ENCODE peak calls at places on chromosomes 12 and 14, in seven cellular contexts. E, X, Y, W, S, F and R are unnamed samples. For H3K79me2, the result is how much of the 10 kb centered on the place peaks cover.

GRCh38 chr12:80837342-80837978 is 100.3 kb downstream of the LIN7A start:
- DNase-seq in E (peak), X (peak), Y (peak), W (peak), S (peak), F (peak), R (peak)

GRCh38 chr12:128971802-128972201 is 118.5 kb downstream of the GLT1D1 start:
- DNase-seq in E (peak), X (no peak), Y (no peak), W (no peak), S (no peak), F (peak), R (peak)

GRCh38 chr12:3967556-3968160 is 94.5 kb upstream of the PARP11 start:
- DNase-seq in E (no peak), X (peak), Y (no peak), W (no peak), S (no peak), F (no peak), R (peak)

GRCh38 chr12:3520168-3520567 is 29.2 kb downstream of the PRMT8 start:
- DNase-seq in E (no peak), X (no peak), Y (no peak), W (no peak), S (no peak), F (no peak), R (no peak)

GRCh38 chr14:51367600-51367931 is 127.5 kb downstream of the TMX1 start:
- DNase-seq in E (no peak), X (no peak), Y (no peak), W (peak), S (no peak), F (no peak), R (no peak)

GRCh38 chr14:36657409-36658090 is 4.1 kb upstream of the PAX9 start:
- DNase-seq in E (peak), X (peak), Y (no peak), W (peak), S (no peak), F (no peak), R (peak)

GRCh38 chr12:99553461-99553860 is 94.1 kb upstream of the GARIN6 start:
- DNase-seq in E (no peak), X (no peak), Y (no peak), W (no peak), S (no peak), F (no peak), R (no peak)

GRCh38 chr14:105364100-105364708 is 34.1 kb upstream of the TEX22 start:
- DNase-seq in E (no peak), X (no peak), Y (no peak), W (peak), S (no peak), F (no peak), R (no peak)

GRCh38 chr14:90740081-90740480 is 76.1 kb downstream of the TTC7B start:
- DNase-seq in E (no peak), X (no peak), Y (no peak), W (no peak), S (no peak), F (no peak), R (no peak)

GRCh38 chr14:101473045-101473729 is 88.1 kb upstream of the DIO3 start:
- DNase-seq in E (no peak), X (no peak), Y (no peak), W (no peak), S (no peak), F (no peak), R (peak)

GRCh38 chr14:105212541-105213305 is 31.6 kb upstream of the NUDT14 start:
- DNase-seq in E (no peak), X (no peak), Y (no peak), W (no peak), S (no peak), F (no peak), R (no peak)

GRCh38 chr12:127712561-127712960 is 554.4 kb upstream of the TMEM132C start:
- DNase-seq in E (no peak), X (no peak), Y (no peak), W (no peak), S (no peak), F (no peak), R (no peak)

GRCh38 chr12:127716181-127716580 is 550.8 kb upstream of the TMEM132C start:
- DNase-seq in E (no peak), X (no peak), Y (no peak), W (no peak), S (no peak), F (no peak), R (no peak)

GRCh38 chr12:127711108-127711507 is 555.9 kb upstream of the TMEM132C start:
- DNase-seq in E (peak), X (no peak), Y (no peak), W (peak), S (no peak), F (no peak), R (peak)
- TF ChIP-seq EZH2phosphoT487 in E (no peak), X (no peak), Y (no peak), W (no peak), S (no peak), F (no peak), R (no peak)

GRCh38 chr14:95410838-95411237 is 91.1 kb upstream of the CLMN start:
- DNase-seq in E (no peak), X (no peak), Y (no peak), W (no peak), S (no peak), F (no peak), R (no peak)
- H3K79me2 ChIP-seq in E (under half), X (under half), Y (under half), W (under half), S (under half), F (under half), R (under half)

DNA sequence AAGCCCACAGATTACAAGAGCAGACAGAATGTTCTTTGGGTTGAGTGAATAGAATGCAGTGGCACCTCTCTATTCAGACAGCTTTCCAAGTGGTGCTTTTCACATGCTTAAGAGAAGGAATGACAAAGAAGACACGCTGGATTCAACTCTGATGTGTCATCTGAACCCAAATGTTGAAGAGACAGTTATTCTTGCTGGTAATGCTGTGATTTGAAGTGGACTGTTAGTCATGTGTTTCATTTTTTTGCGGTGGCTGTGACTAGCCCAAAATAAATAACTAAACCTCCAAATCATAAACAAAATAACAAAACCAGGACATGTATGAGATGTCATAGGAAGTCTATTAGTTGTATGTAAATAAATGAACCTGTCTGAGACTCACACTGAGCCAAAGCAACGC is 391.8 kb upstream of the PRICKLE1 start:
- DNase-seq in E (peak), X (no peak), Y (no peak), W (peak), S (no peak), F (no peak), R (peak)
- TF ChIP-seq EZH2phosphoT487 in E (no peak), X (no peak), Y (no peak), W (peak), S (no peak), F (no peak), R (no peak)

GRCh38 chr12:27296674-27297073 is 36.0 kb upstream of the BMAL2 start:
- DNase-seq in E (no peak), X (no peak), Y (no peak), W (no peak), S (no peak), F (no peak), R (no peak)

GRCh38 chr12:27303139-27304111 is 29.2 kb upstream of the BMAL2 start:
- DNase-seq in E (no peak), X (no peak), Y (no peak), W (no peak), S (no peak), F (no peak), R (no peak)

GRCh38 chr12:27297576-27297975 is 35.1 kb upstream of the BMAL2 start:
- DNase-seq in E (no peak), X (no peak), Y (no peak), W (no peak), S (no peak), F (no peak), R (no peak)

GRCh38 chr12:27299102-27299501 is 33.5 kb upstream of the BMAL2 start:
- DNase-seq in E (no peak), X (no peak), Y (no peak), W (no peak), S (no peak), F (no peak), R (no peak)

GRCh38 chr12:27300251-27300650 is 32.4 kb upstream of the BMAL2 start:
- DNase-seq in E (no peak), X (no peak), Y (no peak), W (no peak), S (no peak), F (no peak), R (no peak)
- H3K79me2 ChIP-seq in E (under half), X (under half), Y (half or more), W (under half), S (under half), F (under half), R (under half)

GRCh38 chr12:2169964-2170363 is 117.2 kb downstream of the CACNA1C start:
- DNase-seq in E (no peak), X (no peak), Y (no peak), W (peak), S (no peak), F (no peak), R (no peak)
- TF ChIP-seq EZH2phosphoT487 in E (no peak), X (no peak), Y (no peak), W (no peak), S (no peak), F (no peak), R (no peak)

GRCh38 chr14:70931008-70931407 is 23.7 kb downstream of the PCNX1 start:
- DNase-seq in E (no peak), X (no peak), Y (no peak), W (no peak), S (no peak), F (no peak), R (no peak)

GRCh38 chr14:70934502-70935134 is 27.4 kb downstream of the PCNX1 start:
- DNase-seq in E (no peak), X (peak), Y (peak), W (peak), S (no peak), F (no peak), R (no peak)

GRCh38 chr14:70935135-70935534 is 27.9 kb downstream of the PCNX1 start:
- DNase-seq in E (no peak), X (no peak), Y (no peak), W (no peak), S (no peak), F (no peak), R (no peak)

GRCh38 chr14:70934084-70934483 is 26.8 kb downstream of the PCNX1 start:
- DNase-seq in E (no peak), X (no peak), Y (no peak), W (peak), S (no peak), F (no peak), R (no peak)
- H3K79me2 ChIP-seq in E (half or more), X (half or more), Y (under half), W (half or more), S (half or more), F (under half), R (half or more)